ENCODE peak calls at places on chromosomes 5 and 9, in eight cellular contexts. Y, O, A, P, E, F, G and Q are unnamed samples. For H3K36me3, the result is how much of the 10 kb centered on the place peaks cover.

GRCh38 chr5:130549884-130550552 is 615.0 kb downstream of the HINT1 start:
- DNase-seq in O (peak), Y (no peak), E (no peak), A (no peak), F (no peak), G (no peak), P (peak), Q (peak)

GRCh38 chr5:139658928-139659667 is 10.9 kb downstream of the CXXC5 start:
- DNase-seq in O (peak), P (peak), A (peak), G (no peak), Y (no peak), E (no peak), F (peak), Q (peak)

GRCh38 chr5:134271059-134271458 is 45.2 kb upstream of the PPP2CA start:
- DNase-seq in O (no peak), P (no peak), E (no peak), G (no peak), A (no peak), F (no peak), Y (no peak), Q (no peak)

GRCh38 chr9:133406480-133407307 is 11.1 kb downstream of the REXO4 start:
- DNase-seq in Y (peak), A (peak), F (peak), E (peak), G (no peak), P (peak), O (peak), Q (peak)

GRCh38 chr5:60677831-60678664 is 21.9 kb downstream of the DEPDC1B start:
- DNase-seq in O (no peak), P (peak), Y (peak), F (no peak), A (peak), E (no peak), G (no peak), Q (peak)

GRCh38 chr5:177085985-177086917 is at the start of gene FGFR4:
- DNase-seq in G (peak), P (peak), E (peak), O (peak), F (no peak), Y (peak), A (peak), Q (peak)

GRCh38 chr9:133534346-133535284 is at the start of gene ADAMTSL2:
- DNase-seq in E (peak), P (peak), Y (no peak), A (peak), O (peak), F (no peak), G (no peak), Q (no peak)

GRCh38 chr5:8892931-8893330 is 652.9 kb downstream of the SEMA5A start:
- DNase-seq in E (no peak), G (no peak), F (no peak), P (no peak), A (no peak), O (no peak), Y (no peak), Q (no peak)

GRCh38 chr9:73423891-73424290 is 272.2 kb downstream of the ANXA1 start:
- DNase-seq in P (no peak), F (no peak), G (no peak), Y (no peak), O (no peak), A (no peak), E (no peak), Q (peak)

GRCh38 chr5:146707316-146707715 is 171.2 kb downstream of the PPP2R2B start:
- DNase-seq in A (no peak), P (no peak), F (no peak), Y (no peak), O (no peak), E (no peak), G (no peak), Q (no peak)

GRCh38 chr9:77838986-77839385 is 190.9 kb upstream of the GNA14 start:
- DNase-seq in F (no peak), Y (no peak), O (no peak), A (no peak), P (no peak), G (no peak), E (no peak), Q (no peak)

GRCh38 chr5:154868702-154869101 is 10.3 kb downstream of the CNOT8 start:
- DNase-seq in Y (peak), E (no peak), O (no peak), A (peak), P (no peak), F (no peak), G (no peak), Q (no peak)

GRCh38 chr9:136399176-136400037 is 563 bp downstream of the SNAPC4 start:
- DNase-seq in A (peak), Y (peak), E (no peak), P (no peak), O (no peak), F (no peak), G (no peak), Q (peak)

GRCh38 chr9:114085404-114085803 is 7.3 kb upstream of the AMBP start:
- DNase-seq in A (no peak), Y (no peak), P (no peak), G (no peak), E (peak), F (no peak), O (no peak), Q (no peak)

GRCh38 chr9:22975921-22976320 is 529.3 kb downstream of the DMRTA1 start:
- DNase-seq in G (no peak), E (no peak), A (no peak), F (no peak), O (no peak), Y (no peak), P (no peak), Q (peak)

GRCh38 chr9:125538092-125538473 is 168.9 kb downstream of the MAPKAP1 start:
- DNase-seq in G (no peak), P (peak), O (no peak), Y (no peak), A (peak), F (no peak), E (no peak), Q (peak)

GRCh38 chr5:172858511-172858989 is 24.5 kb downstream of the ERGIC1 start:
- DNase-seq in E (no peak), G (no peak), O (no peak), A (peak), F (no peak), P (peak), Y (no peak), Q (no peak)

GRCh38 chr5:83542839-83543238 is 71.3 kb downstream of the VCAN start:
- DNase-seq in G (no peak), Y (no peak), F (no peak), E (no peak), A (no peak), O (no peak), P (no peak), Q (no peak)

GRCh38 chr5:83540783-83541182 is 69.2 kb downstream of the VCAN start:
- DNase-seq in E (no peak), F (no peak), G (no peak), Y (no peak), P (no peak), A (no peak), O (no peak), Q (no peak)

GRCh38 chr5:83543898-83544297 is 72.4 kb downstream of the VCAN start:
- DNase-seq in E (no peak), F (no peak), Y (no peak), A (no peak), P (no peak), O (no peak), G (no peak), Q (no peak)

GRCh38 chr5:83538788-83539535 is 67.4 kb downstream of the VCAN start:
- DNase-seq in G (no peak), E (no peak), P (no peak), Y (no peak), O (no peak), A (no peak), F (no peak), Q (no peak)

GRCh38 chr5:83540105-83540504 is 68.6 kb downstream of the VCAN start:
- DNase-seq in A (no peak), F (no peak), G (no peak), P (no peak), O (no peak), E (no peak), Y (no peak), Q (no peak)
- TF ChIP-seq CTCF in A (no peak), F (no peak), G (no peak), P (no peak), O (no peak), E (no peak), Y (no peak), Q (no peak)

GRCh38 chr9:108041551-108041950 is 552.0 kb upstream of the KLF4 start:
- DNase-seq in E (no peak), O (no peak), A (no peak), G (no peak), P (peak), Y (no peak), F (no peak), Q (peak)
- H3K4me3 ChIP-seq in E (no peak), O (no peak), A (no peak), G (no peak), P (no peak), Y (no peak), F (no peak), Q (no peak)

GRCh38 chr5:113031132-113031531 is 54.5 kb downstream of the DCP2 start:
- DNase-seq in P (no peak), A (no peak), G (no peak), O (no peak), E (no peak), F (no peak), Y (no peak), Q (no peak)
- H3K36me3 ChIP-seq in P (under half), A (under half), G (half or more), O (under half), E (under half), F (under half), Y (under half), Q (under half)

GRCh38 chr9:69120380-69121154 is 53.5 kb upstream of the TJP2 start:
- DNase-seq in A (peak), O (peak), F (no peak), E (no peak), P (peak), G (no peak), Y (peak), Q (peak)

GRCh38 chr9:69122391-69123141 is 51.5 kb upstream of the TJP2 start:
- DNase-seq in E (no peak), O (no peak), P (peak), F (no peak), A (peak), Y (peak), G (no peak), Q (peak)

GRCh38 chr9:69122086-69122390 is 52.0 kb upstream of the TJP2 start:
- DNase-seq in G (no peak), O (peak), E (peak), Y (no peak), F (peak), P (peak), A (peak), Q (peak)

GRCh38 chr9:69118656-69119055 is 55.4 kb upstream of the TJP2 start:
- DNase-seq in O (no peak), E (no peak), P (no peak), Y (no peak), A (peak), F (no peak), G (no peak), Q (no peak)

DNA sequence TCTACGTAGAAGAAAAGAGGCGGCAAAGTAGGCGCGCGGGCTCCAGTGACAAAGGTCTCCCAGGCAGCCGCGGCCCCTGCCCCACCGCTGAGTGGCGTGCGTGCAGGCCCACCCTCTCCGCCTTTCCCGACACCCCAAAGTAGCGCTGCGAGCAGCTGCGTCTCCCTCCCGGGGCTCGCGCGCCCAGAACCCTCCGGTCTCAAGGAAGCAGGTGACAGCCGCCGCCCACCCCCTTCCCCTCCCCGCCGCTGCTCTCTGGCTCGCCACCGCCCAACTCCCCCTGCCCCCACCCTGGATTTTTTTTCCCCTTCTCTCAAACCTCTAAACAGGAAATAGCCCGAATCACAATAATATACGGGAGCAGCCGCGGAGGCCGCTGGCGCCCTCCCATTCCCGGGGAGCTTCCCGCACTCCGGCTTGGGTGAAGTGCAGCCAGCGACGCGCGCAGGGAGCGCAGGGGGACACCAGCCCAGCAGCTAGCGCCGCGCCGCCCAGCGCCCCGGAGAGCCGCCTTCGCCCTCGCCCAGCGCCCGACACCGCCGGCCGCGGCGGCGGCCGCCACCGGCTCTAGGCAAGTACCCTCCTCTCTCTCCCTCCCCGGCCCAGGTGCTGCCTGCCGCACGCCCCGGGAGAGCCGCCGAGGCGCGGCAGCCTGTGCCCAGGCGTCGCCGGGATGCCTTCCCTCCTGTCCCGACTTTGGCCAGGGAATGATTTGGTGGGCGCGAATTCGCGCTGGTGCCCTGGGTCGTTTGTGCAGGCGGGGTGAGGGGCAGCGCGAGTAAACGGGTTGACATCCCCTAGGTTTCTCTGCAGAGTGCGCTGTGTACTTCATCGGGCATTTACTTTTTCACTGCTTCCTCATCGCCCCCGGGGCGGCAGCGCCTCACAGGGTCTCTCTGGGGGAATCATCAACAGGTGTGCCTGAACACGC is 52.7 kb upstream of the TJP2 start:
- DNase-seq in F (peak), P (peak), G (no peak), O (no peak), A (peak), E (no peak), Y (peak), Q (no peak)
- TF ChIP-seq CTCF in F (no peak), P (no peak), G (no peak), O (no peak), A (peak), E (no peak), Y (peak), Q (no peak)

GRCh38 chr5:170791325-170791954 is 7.9 kb downstream of the GABRP start:
- DNase-seq in E (no peak), Y (peak), O (peak), G (no peak), A (peak), P (peak), F (peak), Q (peak)

GRCh38 chr5:170783498-170784247 is at the start of gene GABRP:
- DNase-seq in A (peak), Y (no peak), F (no peak), E (no peak), P (no peak), G (no peak), O (no peak), Q (no peak)

GRCh38 chr5:170782438-170782837 is 1.1 kb upstream of the GABRP start:
- DNase-seq in A (no peak), P (no peak), G (no peak), E (no peak), F (no peak), O (no peak), Y (no peak), Q (no peak)

GRCh38 chr5:170788626-170789304 is 5.2 kb downstream of the GABRP start:
- DNase-seq in E (no peak), A (no peak), O (no peak), P (no peak), F (no peak), Y (no peak), G (no peak), Q (no peak)

DNA sequence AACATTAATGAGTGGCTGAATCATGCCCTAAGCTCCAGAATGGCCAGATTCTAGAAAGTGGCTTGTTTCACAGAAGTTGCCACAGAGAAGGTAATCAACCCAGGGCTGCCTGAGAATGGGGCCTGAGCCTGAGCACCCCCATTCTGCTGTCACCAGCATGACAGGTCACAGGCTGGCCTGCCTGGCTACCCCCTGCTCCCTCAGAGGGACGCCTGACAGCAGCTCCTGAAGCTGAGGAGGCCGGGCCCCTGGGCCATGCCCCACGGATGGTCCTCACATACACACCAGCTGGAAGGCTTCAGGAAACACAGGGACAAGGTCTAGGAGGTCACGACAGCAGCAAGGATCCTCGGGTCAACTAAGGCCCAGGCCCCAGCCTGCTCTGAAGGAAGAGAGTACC is 3.7 kb downstream of the GABRP start:
- DNase-seq in P (no peak), Y (no peak), A (no peak), O (no peak), E (no peak), G (no peak), F (no peak), Q (no peak)
- H3K4me3 ChIP-seq in P (no peak), Y (no peak), A (no peak), O (no peak), E (no peak), G (no peak), F (no peak), Q (no peak)

DNA sequence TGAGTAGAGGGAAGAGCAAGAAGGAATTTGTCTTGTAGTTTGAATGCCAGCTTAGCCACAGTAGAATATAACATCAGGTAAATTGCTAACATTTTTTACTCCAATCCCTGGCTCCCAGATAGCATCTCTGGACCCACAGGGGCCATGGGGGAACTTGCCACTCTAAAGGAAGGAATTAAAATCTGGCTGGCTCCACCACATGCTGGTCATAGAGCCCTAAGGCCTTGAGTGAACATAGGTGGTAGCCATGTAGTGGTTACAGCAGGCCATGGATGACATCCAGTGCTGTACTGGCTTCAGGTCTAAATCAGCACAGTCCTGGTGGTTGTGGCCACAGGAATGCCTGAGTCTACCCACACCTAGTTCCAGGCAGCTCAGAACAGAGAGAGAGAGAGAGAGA is 109.9 kb upstream of the RGMB start:
- DNase-seq in Y (no peak), A (no peak), F (no peak), O (no peak), G (no peak), P (no peak), E (no peak), Q (no peak)
- H3K36me3 ChIP-seq in Y (under half), A (under half), F (under half), O (under half), G (under half), P (under half), E (under half), Q (under half)

DNA sequence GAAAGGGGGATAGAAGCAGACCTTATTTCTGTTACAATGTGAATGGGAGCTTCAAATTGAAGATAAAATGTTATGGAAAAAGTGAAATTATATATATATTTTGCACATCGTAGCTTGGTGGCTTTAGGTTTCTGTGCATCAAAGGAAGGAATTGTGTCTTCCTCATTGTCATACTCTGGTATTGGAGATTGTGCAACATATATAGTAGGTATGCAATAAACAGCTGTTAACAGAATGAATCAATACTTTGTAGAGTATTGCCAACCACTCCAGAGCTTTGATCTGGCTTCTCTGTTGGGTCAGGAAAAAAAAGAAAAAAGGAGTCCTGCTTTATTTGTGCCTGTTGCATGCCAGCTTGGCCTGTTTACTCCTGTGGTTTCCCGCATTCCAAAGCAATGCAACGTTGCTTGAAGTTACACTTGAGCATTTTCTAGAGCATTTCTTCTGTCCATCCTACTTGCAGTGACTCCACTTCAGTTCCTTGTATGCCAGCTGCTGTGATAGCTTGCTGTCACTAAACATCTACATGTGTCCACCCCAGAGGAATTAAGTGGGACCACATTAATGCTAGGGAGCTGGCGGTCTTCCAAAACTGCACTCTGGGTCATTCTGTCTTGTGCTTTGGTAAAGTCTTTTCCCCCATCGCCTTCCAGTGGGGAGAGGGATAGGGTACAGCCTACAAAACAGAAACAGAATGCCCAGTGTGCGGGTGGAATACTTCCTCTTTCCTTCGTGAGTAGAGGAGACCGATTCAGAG is 61.9 kb upstream of the MEF2C start:
- DNase-seq in A (no peak), P (peak), Y (no peak), E (no peak), G (no peak), F (no peak), O (no peak), Q (peak)
- TF ChIP-seq CTCF in A (no peak), P (no peak), Y (no peak), E (no peak), G (no peak), F (no peak), O (no peak), Q (no peak)

GRCh38 chr5:181234116-181234454 is 9.6 kb downstream of the RACK1 start:
- DNase-seq in P (no peak), F (no peak), G (no peak), O (no peak), E (no peak), Y (no peak), A (no peak), Q (no peak)

GRCh38 chr5:181229996-181230395 is 6.9 kb downstream of the TRIM41 start:
- DNase-seq in O (no peak), Y (no peak), G (no peak), A (no peak), P (no peak), F (no peak), E (peak), Q (no peak)

GRCh38 chr5:181233436-181234115 is 10.1 kb downstream of the RACK1 start:
- DNase-seq in G (no peak), Y (no peak), A (no peak), F (no peak), P (no peak), E (no peak), O (no peak), Q (no peak)

GRCh38 chr5:181232593-181232992 is 9.5 kb downstream of the TRIM41 start:
- DNase-seq in F (no peak), P (no peak), A (no peak), G (no peak), O (no peak), E (no peak), Y (no peak), Q (no peak)

GRCh38 chr5:181231444-181231843 is 8.4 kb downstream of the TRIM41 start:
- DNase-seq in O (no peak), P (no peak), F (no peak), A (no peak), E (no peak), Y (no peak), G (no peak), Q (no peak)
- H3K4me3 ChIP-seq in O (no peak), P (no peak), F (no peak), A (no peak), E (no peak), Y (no peak), G (no peak), Q (no peak)